ENCODE peak calls at places on chromosome 19, in four cellular contexts. One of them, this sample, is unnamed.

GRCh38 chr19:5865772-5866171 is 4.6 kb downstream of the FUT5 start:
- DNase-seq in heart right ventricle: no peak
- DNase-seq in keratinocyte: no peak
- DNase-seq in fibroblast of mammary gland: no peak
- DNase-seq in this sample: no peak

GRCh38 chr19:38733493-38734175 is 10.6 kb downstream of the CAPN12 start:
- DNase-seq in heart right ventricle: no peak
- DNase-seq in keratinocyte: no peak
- DNase-seq in fibroblast of mammary gland: no peak
- DNase-seq in this sample: no peak

GRCh38 chr19:36837902-36838783 is at the start of gene ZNF790:
- DNase-seq in heart right ventricle: peak; percentile 93
- DNase-seq in keratinocyte: no peak
- DNase-seq in fibroblast of mammary gland: peak; percentile 91
- DNase-seq in this sample: peak; percentile 92

GRCh38 chr19:34673590-34673989 is 3.4 kb downstream of the SCGB2B2 start:
- DNase-seq in heart right ventricle: no peak
- DNase-seq in keratinocyte: no peak
- DNase-seq in fibroblast of mammary gland: no peak
- DNase-seq in this sample: no peak

GRCh38 chr19:2616741-2617392 is 85.6 kb downstream of the GNG7 start:
- DNase-seq in heart right ventricle: peak; percentile 37
- DNase-seq in keratinocyte: no peak
- DNase-seq in fibroblast of mammary gland: no peak
- DNase-seq in this sample: no peak

GRCh38 chr19:34364830-34365462 is at the start of gene GPI:
- DNase-seq in heart right ventricle: peak; percentile 51
- DNase-seq in keratinocyte: no peak
- DNase-seq in fibroblast of mammary gland: peak; percentile 29
- DNase-seq in this sample: peak; percentile 23

GRCh38 chr19:16095071-16095571 is 16.6 kb upstream of the RAB8A start:
- DNase-seq in heart right ventricle: no peak
- DNase-seq in keratinocyte: no peak
- DNase-seq in fibroblast of mammary gland: no peak
- DNase-seq in this sample: no peak

GRCh38 chr19:56314584-56315075 is at the start of gene ZSCAN5A:
- DNase-seq in heart right ventricle: peak; percentile 97
- DNase-seq in keratinocyte: peak; percentile 88
- DNase-seq in fibroblast of mammary gland: peak; percentile 92
- DNase-seq in this sample: peak; percentile 96

GRCh38 chr19:53867225-53868090 is at the start of gene MYADM:
- DNase-seq in heart right ventricle: peak; percentile 99
- DNase-seq in keratinocyte: peak; percentile 88
- DNase-seq in fibroblast of mammary gland: peak; percentile 97
- DNase-seq in this sample: peak; percentile 99

GRCh38 chr19:53971608-53972007 is 8.9 kb downstream of the CACNG8 start:
- DNase-seq in heart right ventricle: no peak
- DNase-seq in keratinocyte: no peak
- DNase-seq in fibroblast of mammary gland: no peak
- DNase-seq in this sample: no peak

DNA sequence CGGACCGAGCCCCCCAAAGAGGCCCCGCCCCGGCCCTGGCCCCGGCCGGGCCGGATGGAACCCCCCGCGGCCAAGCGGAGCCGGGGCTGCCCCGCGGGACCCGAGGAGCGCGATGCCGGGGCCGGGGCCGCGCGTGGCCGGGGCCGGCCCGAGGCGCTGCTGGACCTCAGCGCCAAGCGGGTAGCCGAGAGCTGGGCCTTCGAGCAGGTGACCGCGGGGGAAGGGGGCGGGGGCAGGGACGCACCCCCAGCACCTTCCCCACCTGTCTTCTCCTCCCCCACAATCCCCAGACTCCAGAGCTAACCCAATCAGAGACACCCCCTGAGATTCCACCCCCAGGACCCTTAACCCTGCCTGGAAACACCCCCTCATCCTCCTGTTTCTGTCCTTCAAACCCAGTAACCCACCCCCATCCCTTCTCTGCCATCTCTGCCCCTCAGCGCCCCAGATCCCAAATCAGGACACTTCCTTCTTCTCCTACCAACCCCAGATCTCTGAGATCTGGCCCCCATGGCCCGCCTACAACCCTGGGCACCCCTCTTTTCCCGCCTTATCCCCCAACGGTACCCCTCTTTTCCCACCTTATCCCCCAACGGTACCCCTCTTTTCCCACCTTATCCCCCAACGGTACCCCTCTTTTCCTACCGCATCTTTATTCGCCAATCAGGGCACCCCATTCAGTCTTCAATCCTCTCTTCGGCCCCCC is 505 bp downstream of the ZSWIM4 start:
- DNase-seq in heart right ventricle: no peak
- DNase-seq in keratinocyte: no peak
- DNase-seq in fibroblast of mammary gland: no peak
- DNase-seq in this sample: no peak
- H3K4me3 ChIP-seq in heart right ventricle: peak overlapping the region; percentile 74
- H3K4me3 ChIP-seq in keratinocyte: peak overlapping the region; percentile 79
- H3K4me3 ChIP-seq in fibroblast of mammary gland: peak overlapping the region; percentile 70
- H3K4me3 ChIP-seq in this sample: peak overlapping the region; percentile 82

DNA sequence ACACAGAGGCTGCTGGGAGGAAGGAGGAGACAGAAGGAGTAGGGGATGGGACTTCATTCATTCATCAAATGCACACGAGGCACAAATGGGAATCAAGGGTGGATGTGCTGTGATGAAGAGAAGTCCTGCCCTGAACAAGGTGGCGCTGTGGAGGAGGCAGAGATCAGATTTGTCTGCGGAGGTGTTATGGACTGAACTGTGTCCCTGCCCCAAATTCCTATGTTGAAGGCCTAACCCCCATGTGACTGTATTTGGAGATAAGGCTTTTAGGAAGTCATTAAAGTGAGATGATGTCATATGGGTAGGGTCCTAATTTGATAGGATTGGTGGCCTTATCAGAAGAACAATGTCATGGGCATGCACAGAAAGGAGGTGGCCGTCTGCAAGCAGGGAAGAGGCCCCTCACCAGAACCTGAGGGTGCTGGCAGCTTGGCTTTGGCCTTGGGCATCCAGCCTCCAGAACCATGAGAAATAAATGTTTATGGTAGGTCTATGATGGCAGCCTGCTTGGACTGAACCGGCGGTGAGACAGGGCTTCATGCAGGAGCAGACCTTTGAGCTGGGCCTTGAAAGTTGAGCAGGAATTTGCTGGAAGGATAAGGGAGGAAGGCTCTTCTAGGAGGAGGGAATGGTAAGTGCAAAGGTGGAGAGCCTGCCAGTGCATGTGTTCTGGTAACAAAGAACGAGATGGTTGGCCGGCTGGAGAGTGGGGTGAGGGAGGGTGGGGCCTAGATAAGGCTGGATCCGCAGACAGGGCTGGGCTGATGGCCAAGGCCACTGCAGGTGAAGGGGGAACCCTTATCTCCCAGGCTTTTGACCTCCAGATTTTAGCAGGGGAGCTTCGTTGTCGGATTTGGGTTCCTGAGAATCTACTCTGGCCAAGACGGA is 2.7 kb upstream of the CEBPA start:
- DNase-seq in heart right ventricle: no peak
- DNase-seq in keratinocyte: no peak
- DNase-seq in fibroblast of mammary gland: no peak
- DNase-seq in this sample: no peak
- TF ChIP-seq CTCF in heart right ventricle: no peak
- TF ChIP-seq CTCF in keratinocyte: peak; percentile 40
- TF ChIP-seq CTCF in fibroblast of mammary gland: no peak
- TF ChIP-seq CTCF in this sample: no peak

GRCh38 chr19:18390075-18390909 is 4.3 kb downstream of the GDF15 start:
- DNase-seq in heart right ventricle: no peak
- DNase-seq in keratinocyte: no peak
- DNase-seq in fibroblast of mammary gland: no peak
- DNase-seq in this sample: peak; percentile 54

GRCh38 chr19:18387395-18387794 is 1.4 kb downstream of the GDF15 start:
- DNase-seq in heart right ventricle: no peak
- DNase-seq in keratinocyte: no peak
- DNase-seq in fibroblast of mammary gland: no peak
- DNase-seq in this sample: no peak

GRCh38 chr19:18389095-18389735 is 3.3 kb downstream of the GDF15 start:
- DNase-seq in heart right ventricle: no peak
- DNase-seq in keratinocyte: no peak
- DNase-seq in fibroblast of mammary gland: no peak
- DNase-seq in this sample: no peak

GRCh38 chr19:18389736-18390074 is 3.7 kb downstream of the GDF15 start:
- DNase-seq in heart right ventricle: no peak
- DNase-seq in keratinocyte: no peak
- DNase-seq in fibroblast of mammary gland: no peak
- DNase-seq in this sample: no peak

DNA sequence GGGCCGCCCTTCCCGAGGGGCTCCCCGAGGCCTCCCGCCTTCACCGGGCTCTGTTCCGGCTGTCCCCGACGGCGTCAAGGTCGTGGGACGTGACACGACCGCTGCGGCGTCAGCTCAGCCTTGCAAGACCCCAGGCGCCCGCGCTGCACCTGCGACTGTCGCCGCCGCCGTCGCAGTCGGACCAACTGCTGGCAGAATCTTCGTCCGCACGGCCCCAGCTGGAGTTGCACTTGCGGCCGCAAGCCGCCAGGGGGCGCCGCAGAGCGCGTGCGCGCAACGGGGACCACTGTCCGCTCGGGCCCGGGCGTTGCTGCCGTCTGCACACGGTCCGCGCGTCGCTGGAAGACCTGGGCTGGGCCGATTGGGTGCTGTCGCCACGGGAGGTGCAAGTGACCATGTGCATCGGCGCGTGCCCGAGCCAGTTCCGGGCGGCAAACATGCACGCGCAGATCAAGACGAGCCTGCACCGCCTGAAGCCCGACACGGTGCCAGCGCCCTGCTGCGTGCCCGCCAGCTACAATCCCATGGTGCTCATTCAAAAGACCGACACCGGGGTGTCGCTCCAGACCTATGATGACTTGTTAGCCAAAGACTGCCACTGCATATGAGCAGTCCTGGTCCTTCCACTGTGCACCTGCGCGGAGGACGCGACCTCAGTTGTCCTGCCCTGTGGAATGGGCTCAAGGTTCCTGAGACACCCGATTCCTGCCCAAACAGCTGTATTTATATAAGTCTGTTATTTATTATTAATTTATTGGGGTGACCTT is 2.6 kb downstream of the GDF15 start:
- DNase-seq in heart right ventricle: peak; percentile 79
- DNase-seq in keratinocyte: no peak
- DNase-seq in fibroblast of mammary gland: peak; percentile 42
- DNase-seq in this sample: peak; percentile 55
- H3K4me3 ChIP-seq in heart right ventricle: peak overlapping the region; percentile 41
- H3K4me3 ChIP-seq in keratinocyte: peak overlapping the region; percentile 41
- H3K4me3 ChIP-seq in fibroblast of mammary gland: peak overlapping the region; percentile 27
- H3K4me3 ChIP-seq in this sample: peak overlapping the region; percentile 92

GRCh38 chr19:49664171-49665070 is 1.2 kb downstream of the IRF3 start:
- DNase-seq in heart right ventricle: peak; percentile 88
- DNase-seq in keratinocyte: peak; percentile 77
- DNase-seq in fibroblast of mammary gland: peak; percentile 64
- DNase-seq in this sample: peak; percentile 79
- TF ChIP-seq CTCF in heart right ventricle: no peak
- TF ChIP-seq CTCF in keratinocyte: peak; percentile 26
- TF ChIP-seq CTCF in fibroblast of mammary gland: no peak
- TF ChIP-seq CTCF in this sample: peak; percentile 5

GRCh38 chr19:4686700-4687099 is 16.6 kb upstream of the MYDGF start:
- DNase-seq in heart right ventricle: no peak
- DNase-seq in keratinocyte: no peak
- DNase-seq in fibroblast of mammary gland: no peak
- DNase-seq in this sample: no peak

GRCh38 chr19:4679416-4679815 is 9.3 kb upstream of the MYDGF start:
- DNase-seq in heart right ventricle: no peak
- DNase-seq in keratinocyte: no peak
- DNase-seq in fibroblast of mammary gland: no peak
- DNase-seq in this sample: no peak

GRCh38 chr19:4678881-4679379 is 8.8 kb upstream of the MYDGF start:
- DNase-seq in heart right ventricle: no peak
- DNase-seq in keratinocyte: no peak
- DNase-seq in fibroblast of mammary gland: peak; percentile 55
- DNase-seq in this sample: peak; percentile 11

GRCh38 chr19:4684312-4685095 is 14.4 kb upstream of the MYDGF start:
- DNase-seq in heart right ventricle: no peak
- DNase-seq in keratinocyte: no peak
- DNase-seq in fibroblast of mammary gland: no peak
- DNase-seq in this sample: no peak

DNA sequence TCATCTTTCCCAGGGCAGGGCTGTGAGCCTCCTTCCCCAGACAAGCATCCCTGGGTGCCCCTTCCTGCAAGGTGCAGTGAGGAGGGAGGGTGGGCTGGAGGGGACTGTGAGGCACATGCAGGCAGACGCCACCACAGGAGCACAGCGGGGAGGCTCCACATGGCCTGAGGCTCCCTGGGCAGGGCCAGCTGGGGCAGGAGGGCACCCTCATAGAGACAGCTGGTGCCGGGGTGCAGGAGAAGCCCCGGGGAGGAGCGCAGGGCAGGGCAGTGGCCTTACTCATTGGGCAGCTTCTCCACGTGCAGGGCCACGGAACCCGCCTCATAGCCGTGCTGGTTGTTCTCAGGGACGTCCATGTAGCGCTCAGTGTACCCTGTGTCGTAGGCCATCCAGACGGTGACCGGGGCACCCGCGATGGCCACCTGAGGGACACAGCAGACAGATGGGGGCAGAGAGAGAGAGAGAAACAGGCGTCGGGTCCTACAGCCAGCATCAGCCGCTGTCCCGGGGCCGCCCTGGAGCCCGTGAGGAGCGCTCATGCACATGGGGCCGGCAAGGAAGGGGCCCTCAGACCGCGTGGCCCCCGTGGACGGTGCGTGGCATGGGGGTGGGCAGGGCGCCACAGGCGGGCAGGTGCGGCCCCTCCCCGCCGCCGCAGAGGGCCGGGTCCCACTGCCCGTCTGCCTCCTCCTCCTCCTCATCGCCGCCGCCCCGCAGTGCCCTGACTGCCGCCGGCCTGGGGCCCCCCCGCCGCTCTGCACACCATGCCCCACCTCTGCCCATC is 12.5 kb upstream of the MYDGF start:
- DNase-seq in heart right ventricle: no peak
- DNase-seq in keratinocyte: no peak
- DNase-seq in fibroblast of mammary gland: no peak
- DNase-seq in this sample: no peak
- H3K4me3 ChIP-seq in heart right ventricle: no peak overlapping the region
- H3K4me3 ChIP-seq in keratinocyte: no peak overlapping the region
- H3K4me3 ChIP-seq in fibroblast of mammary gland: no peak overlapping the region
- H3K4me3 ChIP-seq in this sample: no peak overlapping the region

GRCh38 chr19:29596885-29597525 is 9.1 kb upstream of the POP4 start:
- DNase-seq in heart right ventricle: no peak
- DNase-seq in keratinocyte: no peak
- DNase-seq in fibroblast of mammary gland: peak; percentile 42
- DNase-seq in this sample: peak; percentile 19
- TF ChIP-seq CTCF in heart right ventricle: no peak
- TF ChIP-seq CTCF in keratinocyte: no peak
- TF ChIP-seq CTCF in fibroblast of mammary gland: peak; percentile 38
- TF ChIP-seq CTCF in this sample: peak; percentile 25

DNA sequence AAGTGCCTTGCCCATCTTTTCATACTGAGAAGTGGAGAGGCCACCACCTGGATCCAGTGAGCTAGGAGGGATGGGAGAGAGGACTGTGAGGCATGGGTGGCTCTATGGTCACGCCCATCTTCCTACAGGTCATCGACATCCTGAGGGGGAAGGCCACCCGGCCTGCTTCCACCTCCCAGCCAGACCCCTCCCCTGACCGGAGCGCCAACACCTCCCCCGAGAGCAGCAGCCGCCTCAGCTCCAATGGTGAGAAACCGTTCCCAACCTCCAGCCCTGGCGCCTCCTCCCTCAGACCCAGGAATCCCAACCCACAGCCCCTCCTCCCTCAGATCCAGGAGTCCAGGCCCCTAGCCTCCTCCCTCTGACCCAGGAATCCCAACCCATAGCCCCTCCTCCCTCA is 10.1 kb downstream of the BCL3 start:
- DNase-seq in heart right ventricle: peak; percentile 42
- DNase-seq in keratinocyte: no peak
- DNase-seq in fibroblast of mammary gland: no peak
- DNase-seq in this sample: no peak
- H3K4me3 ChIP-seq in heart right ventricle: peak overlapping the region; percentile 64
- H3K4me3 ChIP-seq in keratinocyte: no peak overlapping the region
- H3K4me3 ChIP-seq in fibroblast of mammary gland: peak overlapping the region; percentile 53
- H3K4me3 ChIP-seq in this sample: no peak overlapping the region

GRCh38 chr19:8320564-8321066 is 560 bp downstream of the NDUFA7 start:
- DNase-seq in heart right ventricle: no peak
- DNase-seq in keratinocyte: no peak
- DNase-seq in fibroblast of mammary gland: no peak
- DNase-seq in this sample: no peak
- TF ChIP-seq CTCF in heart right ventricle: no peak
- TF ChIP-seq CTCF in keratinocyte: no peak
- TF ChIP-seq CTCF in fibroblast of mammary gland: no peak
- TF ChIP-seq CTCF in this sample: no peak